ENCODE peak calls at places on chromosomes 3 and 15, in five cellular contexts. L is K562, B is GM03348, Q is left ventricle myocardium inferior, M is EH. W is an unnamed sample.

GRCh38 chr3:195774917-195775316 is 36.8 kb downstream of the MUC4 start:
- DNase-seq in Q (peak), L (peak), M (peak), B (peak), W (peak)

GRCh38 chr3:23659274-23659673 is 146.5 kb upstream of the UBE2E1 start:
- DNase-seq in B (no peak), Q (no peak), L (no peak), M (no peak), W (no peak)

GRCh38 chr3:14927308-14927707 is 20.1 kb upstream of the NR2C2 start:
- DNase-seq in M (no peak), Q (no peak), L (no peak), B (no peak), W (no peak)

GRCh38 chr15:64630403-64631107 is 144.8 kb downstream of the RBPMS2 start:
- DNase-seq in Q (no peak), L (peak), B (no peak), M (peak), W (peak)

GRCh38 chr15:87944051-87944450 is 312.5 kb downstream of the NTRK3 start:
- DNase-seq in B (peak), M (peak), Q (no peak), L (no peak), W (no peak)

GRCh38 chr3:112128843-112129727 is 4.0 kb downstream of the GCSAM start:
- DNase-seq in M (peak), L (no peak), B (peak), Q (no peak), W (peak)

GRCh38 chr3:24462737-24463136 is 31.9 kb downstream of the THRB start:
- DNase-seq in M (no peak), Q (no peak), L (no peak), B (no peak), W (no peak)

GRCh38 chr3:128726691-128727031 is 678 bp downstream of the RAB7A start:
- DNase-seq in M (peak), L (peak), Q (peak), B (peak), W (peak)

GRCh38 chr15:82749951-82750830 is 40.5 kb upstream of the AP3B2 start:
- DNase-seq in B (peak), Q (peak), M (peak), L (peak), W (peak)

GRCh38 chr15:76109046-76109445 is 49.3 kb downstream of the TMEM266 start:
- DNase-seq in L (no peak), B (no peak), Q (no peak), M (no peak), W (no peak)

GRCh38 chr3:7897643-7898042 is 604.0 kb upstream of the LMCD1 start:
- DNase-seq in B (no peak), Q (no peak), M (no peak), L (no peak), W (no peak)

GRCh38 chr3:98869391-98869790 is 32.1 kb downstream of the DCBLD2 start:
- DNase-seq in Q (no peak), L (no peak), B (no peak), M (no peak), W (no peak)

GRCh38 chr3:11898611-11899325 is 52.1 kb upstream of the TAMM41 start:
- DNase-seq in B (no peak), Q (no peak), L (no peak), M (no peak), W (no peak)

GRCh38 chr15:75302318-75302717 is 19.7 kb downstream of the GOLGA6D start:
- DNase-seq in B (no peak), L (no peak), M (no peak), Q (no peak), W (no peak)

GRCh38 chr15:64461577-64462162 is 1.3 kb downstream of the ZNF609 start:
- DNase-seq in L (peak), B (peak), M (no peak), Q (no peak), W (peak)

GRCh38 chr15:39794970-39795369 is 12.3 kb upstream of the FSIP1 start:
- DNase-seq in Q (no peak), M (no peak), L (no peak), B (no peak), W (no peak)

W was measured in GM23338.